ENCODE peak calls at places on chromosomes 16 and 17, in eight cellular contexts. B is iris pigment epithelial cell, G is fibroblast of lung, Z is pancreas, U is GM12892, C is left ventricle myocardium inferior, O is NCI-H446 treated with DMSO at 0.1 percent for 48 hours, J is cardiac muscle cell. D is an unnamed sample.

GRCh38 chr16:1906846-1907165 is 11.4 kb downstream of the HS3ST6 start:
- DNase-seq in B (no peak), G (no peak), Z (no peak), U (no peak), C (no peak), O (no peak), J (no peak), D (no peak)

GRCh38 chr16:63880948-63881347 is 1240.9 kb downstream of the CDH11 start:
- DNase-seq in B (no peak), G (no peak), Z (no peak), U (no peak), C (no peak), O (no peak), J (no peak), D (no peak)

GRCh38 chr17:35315971-35316370 is 57.5 kb downstream of the SLFN11 start:
- DNase-seq in B (no peak), G (no peak), Z (no peak), U (no peak), C (no peak), O (no peak), J (no peak), D (no peak)

GRCh38 chr16:84065536-84066132 is 23.0 kb upstream of the SLC38A8 start:
- DNase-seq in B (peak; percentile 59), G (peak; percentile 65), Z (no peak), U (no peak), C (no peak), O (no peak), J (peak; percentile 72), D (peak; percentile 37)

GRCh38 chr17:72587156-72587555 is 466.3 kb downstream of the SOX9 start:
- DNase-seq in B (no peak), G (no peak), Z (no peak), U (no peak), C (no peak), O (no peak), J (no peak), D (no peak)

GRCh38 chr16:30949655-30950515 is 1.0 kb downstream of the ORAI3 start:
- DNase-seq in B (peak; percentile 84), G (peak; percentile 94), Z (peak; percentile 74), U (no peak), C (peak; percentile 87), O (no peak), J (peak; percentile 66), D (peak; percentile 15)

GRCh38 chr17:16962804-16963203 is 9.1 kb downstream of the TNFRSF13B start:
- DNase-seq in B (no peak), G (no peak), Z (no peak), U (no peak), C (no peak), O (no peak), J (no peak), D (no peak)

GRCh38 chr17:66829386-66829864 is 5.5 kb upstream of the CACNG5 start:
- DNase-seq in B (peak; percentile 76), G (peak; percentile 74), Z (peak; percentile 64), U (no peak), C (no peak), O (no peak), J (peak; percentile 89), D (no peak)

GRCh38 chr16:87463722-87464690 is 28.8 kb downstream of the ZCCHC14 start:
- DNase-seq in B (peak; percentile 88), G (no peak), Z (no peak), U (no peak), C (no peak), O (no peak), J (no peak), D (no peak)

GRCh38 chr17:29096094-29096493 is 53.2 kb downstream of the PIPOX start:
- DNase-seq in B (no peak), G (no peak), Z (no peak), U (no peak), C (no peak), O (no peak), J (no peak), D (no peak)

GRCh38 chr17:79485399-79485985 is 125.4 kb downstream of the RBFOX3 start:
- DNase-seq in B (no peak), G (no peak), Z (no peak), U (no peak), C (no peak), O (no peak), J (no peak), D (no peak)

GRCh38 chr17:49901460-49902331 is 53.8 kb upstream of the TAC4 start:
- DNase-seq in B (no peak), G (no peak), Z (peak; percentile 53), U (no peak), C (no peak), O (no peak), J (peak; percentile 50), D (no peak)

GRCh38 chr16:55499951-55500350 is 8.9 kb upstream of the LPCAT2 start:
- DNase-seq in B (peak; percentile 98), G (peak; percentile 93), Z (no peak), U (no peak), C (no peak), O (no peak), J (peak; percentile 32), D (no peak)

GRCh38 chr16:67555795-67556212 is 6.5 kb upstream of the CTCF start:
- DNase-seq in B (peak; percentile 76), G (peak; percentile 47), Z (no peak), U (no peak), C (no peak), O (no peak), J (no peak), D (no peak)

GRCh38 chr16:66576306-66576705 is 3.0 kb upstream of the CMTM2 start:
- DNase-seq in B (no peak), G (no peak), Z (no peak), U (no peak), C (no peak), O (no peak), J (no peak), D (no peak)

GRCh38 chr17:66431080-66431795 is 128.8 kb downstream of the PRKCA start:
- DNase-seq in B (no peak), G (peak; percentile 70), Z (no peak), U (no peak), C (no peak), O (no peak), J (no peak), D (no peak)